ENCODE peak calls at places on chromosomes 16 and 17, in five cellular contexts. One of them, this sample, is unnamed.

GRCh38 chr16:12078405-12079245 is 102.1 kb downstream of the SNX29 start:
- DNase-seq in A549: no peak
- DNase-seq in colonic mucosa: no peak
- DNase-seq in brain microvascular endothelial cell: no peak
- DNase-seq in uterus: no peak
- DNase-seq in this sample: no peak

GRCh38 chr16:53726625-53727024 is 22.7 kb downstream of the FTO start:
- DNase-seq in A549: peak; percentile 5
- DNase-seq in colonic mucosa: no peak
- DNase-seq in brain microvascular endothelial cell: peak; percentile 7
- DNase-seq in uterus: no peak
- DNase-seq in this sample: peak; percentile 38

GRCh38 chr17:27353469-27354050 is 59.6 kb downstream of the WSB1 start:
- DNase-seq in A549: peak; percentile 96
- DNase-seq in colonic mucosa: peak; percentile 91
- DNase-seq in brain microvascular endothelial cell: peak; percentile 91
- DNase-seq in uterus: peak; percentile 94
- DNase-seq in this sample: peak; percentile 98

GRCh38 chr16:51392651-51393187 is 241.6 kb upstream of the SALL1 start:
- DNase-seq in A549: no peak
- DNase-seq in colonic mucosa: peak; percentile 17
- DNase-seq in brain microvascular endothelial cell: peak; percentile 65
- DNase-seq in uterus: peak; percentile 20
- DNase-seq in this sample: peak; percentile 97

GRCh38 chr16:86011532-86011931 is 112.6 kb downstream of the IRF8 start:
- DNase-seq in A549: no peak
- DNase-seq in colonic mucosa: no peak
- DNase-seq in brain microvascular endothelial cell: no peak
- DNase-seq in uterus: no peak
- DNase-seq in this sample: no peak

GRCh38 chr16:11429823-11430222 is 84.6 kb downstream of the RMI2 start:
- DNase-seq in A549: peak; percentile 15
- DNase-seq in colonic mucosa: peak; percentile 24
- DNase-seq in brain microvascular endothelial cell: no peak
- DNase-seq in uterus: no peak
- DNase-seq in this sample: no peak

GRCh38 chr17:56929362-56929969 is 15.6 kb upstream of the TRIM25 start:
- DNase-seq in A549: peak; percentile 47
- DNase-seq in colonic mucosa: no peak
- DNase-seq in brain microvascular endothelial cell: no peak
- DNase-seq in uterus: no peak
- DNase-seq in this sample: no peak

GRCh38 chr17:6454495-6455320 is 10.5 kb downstream of the PIMREG start:
- DNase-seq in A549: no peak
- DNase-seq in colonic mucosa: no peak
- DNase-seq in brain microvascular endothelial cell: no peak
- DNase-seq in uterus: no peak
- DNase-seq in this sample: no peak

GRCh38 chr17:56292010-56292409 is 138.7 kb downstream of the ANKFN1 start:
- DNase-seq in A549: no peak
- DNase-seq in colonic mucosa: no peak
- DNase-seq in brain microvascular endothelial cell: no peak
- DNase-seq in uterus: no peak
- DNase-seq in this sample: peak; percentile 73

GRCh38 chr17:61423967-61424649 is 24.5 kb downstream of the TBX2 start:
- DNase-seq in A549: no peak
- DNase-seq in colonic mucosa: no peak
- DNase-seq in brain microvascular endothelial cell: no peak
- DNase-seq in uterus: no peak
- DNase-seq in this sample: no peak

GRCh38 chr17:20206068-20206467 is 196.9 kb downstream of the SPECC1 start:
- DNase-seq in A549: peak; percentile 74
- DNase-seq in colonic mucosa: no peak
- DNase-seq in brain microvascular endothelial cell: no peak
- DNase-seq in uterus: peak; percentile 37
- DNase-seq in this sample: no peak

GRCh38 chr16:19162085-19162484 is 6.0 kb upstream of the SYT17 start:
- DNase-seq in A549: peak; percentile 16
- DNase-seq in colonic mucosa: no peak
- DNase-seq in brain microvascular endothelial cell: no peak
- DNase-seq in uterus: no peak
- DNase-seq in this sample: no peak

GRCh38 chr17:17808706-17809432 is 27.9 kb downstream of the SREBF1 start:
- DNase-seq in A549: peak; percentile 64
- DNase-seq in colonic mucosa: no peak
- DNase-seq in brain microvascular endothelial cell: no peak
- DNase-seq in uterus: no peak
- DNase-seq in this sample: no peak

GRCh38 chr16:22191966-22192260 is 14.2 kb upstream of the EEF2K start:
- DNase-seq in A549: no peak
- DNase-seq in colonic mucosa: no peak
- DNase-seq in brain microvascular endothelial cell: no peak
- DNase-seq in uterus: no peak
- DNase-seq in this sample: peak; percentile 42

GRCh38 chr17:74943808-74944522 is 8.3 kb downstream of the OTOP3 start:
- DNase-seq in A549: peak; percentile 90
- DNase-seq in colonic mucosa: no peak
- DNase-seq in brain microvascular endothelial cell: no peak
- DNase-seq in uterus: no peak
- DNase-seq in this sample: no peak

GRCh38 chr17:4938670-4939553 is 934 bp downstream of the SLC25A11 start:
- DNase-seq in A549: no peak
- DNase-seq in colonic mucosa: no peak
- DNase-seq in brain microvascular endothelial cell: no peak
- DNase-seq in uterus: no peak
- DNase-seq in this sample: no peak

GRCh38 chr17:75271955-75272847 is 1.2 kb upstream of the MIF4GD start:
- DNase-seq in A549: peak; percentile 33
- DNase-seq in colonic mucosa: no peak
- DNase-seq in brain microvascular endothelial cell: no peak
- DNase-seq in uterus: no peak
- DNase-seq in this sample: peak; percentile 62

GRCh38 chr17:82924812-82925211 is 85.0 kb upstream of the ZNF750 start:
- DNase-seq in A549: no peak
- DNase-seq in colonic mucosa: no peak
- DNase-seq in brain microvascular endothelial cell: no peak
- DNase-seq in uterus: no peak
- DNase-seq in this sample: no peak

GRCh38 chr16:69150146-69150865 is 17.9 kb downstream of the UTP4 start:
- DNase-seq in A549: peak; percentile 76
- DNase-seq in colonic mucosa: peak; percentile 74
- DNase-seq in brain microvascular endothelial cell: peak; percentile 78
- DNase-seq in uterus: peak; percentile 78
- DNase-seq in this sample: peak; percentile 67

GRCh38 chr17:1714980-1715802 is 5.0 kb upstream of the TLCD2 start:
- DNase-seq in A549: peak; percentile 90
- DNase-seq in colonic mucosa: peak; percentile 87
- DNase-seq in brain microvascular endothelial cell: peak; percentile 89
- DNase-seq in uterus: peak; percentile 91
- DNase-seq in this sample: peak; percentile 94

GRCh38 chr17:332558-333322 is 19.9 kb downstream of the RPH3AL start:
- DNase-seq in A549: no peak
- DNase-seq in colonic mucosa: no peak
- DNase-seq in brain microvascular endothelial cell: peak; percentile 74
- DNase-seq in uterus: no peak
- DNase-seq in this sample: no peak

GRCh38 chr16:66334856-66335255 is 31.6 kb upstream of the CDH5 start:
- DNase-seq in A549: no peak
- DNase-seq in colonic mucosa: no peak
- DNase-seq in brain microvascular endothelial cell: no peak
- DNase-seq in uterus: no peak
- DNase-seq in this sample: no peak

GRCh38 chr17:50354198-50354597 is 8.3 kb downstream of the XYLT2 start:
- DNase-seq in A549: no peak
- DNase-seq in colonic mucosa: no peak
- DNase-seq in brain microvascular endothelial cell: no peak
- DNase-seq in uterus: no peak
- DNase-seq in this sample: no peak

GRCh38 chr17:3447625-3448024 is 14.0 kb upstream of the OR1E2 start:
- DNase-seq in A549: peak; percentile 52
- DNase-seq in colonic mucosa: no peak
- DNase-seq in brain microvascular endothelial cell: no peak
- DNase-seq in uterus: no peak
- DNase-seq in this sample: no peak

GRCh38 chr17:38605852-38606645 is at the start of gene SRCIN1:
- DNase-seq in A549: peak; percentile 70
- DNase-seq in colonic mucosa: peak; percentile 72
- DNase-seq in brain microvascular endothelial cell: no peak
- DNase-seq in uterus: peak; percentile 34
- DNase-seq in this sample: peak; percentile 64

GRCh38 chr16:25434061-25434460 is 176.4 kb upstream of the ZKSCAN2 start:
- DNase-seq in A549: no peak
- DNase-seq in colonic mucosa: no peak
- DNase-seq in brain microvascular endothelial cell: no peak
- DNase-seq in uterus: no peak
- DNase-seq in this sample: no peak

GRCh38 chr16:67280090-67281015 is 1.0 kb downstream of the PLEKHG4 start:
- DNase-seq in A549: no peak
- DNase-seq in colonic mucosa: no peak
- DNase-seq in brain microvascular endothelial cell: no peak
- DNase-seq in uterus: no peak
- DNase-seq in this sample: no peak

GRCh38 chr17:5587431-5588032 is 3.2 kb upstream of the NLRP1 start:
- DNase-seq in A549: peak; percentile 79
- DNase-seq in colonic mucosa: peak; percentile 45
- DNase-seq in brain microvascular endothelial cell: peak; percentile 42
- DNase-seq in uterus: peak; percentile 39
- DNase-seq in this sample: peak; percentile 54

GRCh38 chr17:30341703-30342102 is 7.8 kb upstream of the TMIGD1 start:
- DNase-seq in A549: no peak
- DNase-seq in colonic mucosa: no peak
- DNase-seq in brain microvascular endothelial cell: no peak
- DNase-seq in uterus: no peak
- DNase-seq in this sample: no peak

GRCh38 chr17:14308965-14309879 is 8.3 kb downstream of the HS3ST3B1 start:
- DNase-seq in A549: peak; percentile 39
- DNase-seq in colonic mucosa: peak; percentile 88
- DNase-seq in brain microvascular endothelial cell: peak; percentile 93
- DNase-seq in uterus: peak; percentile 65
- DNase-seq in this sample: peak; percentile 94

GRCh38 chr16:53417976-53418375 is 16.3 kb upstream of the RBL2 start:
- DNase-seq in A549: no peak
- DNase-seq in colonic mucosa: no peak
- DNase-seq in brain microvascular endothelial cell: no peak
- DNase-seq in uterus: no peak
- DNase-seq in this sample: no peak

GRCh38 chr17:62899349-62899748 is 66.7 kb upstream of the TANC2 start:
- DNase-seq in A549: no peak
- DNase-seq in colonic mucosa: no peak
- DNase-seq in brain microvascular endothelial cell: no peak
- DNase-seq in uterus: no peak
- DNase-seq in this sample: no peak

GRCh38 chr16:49056546-49056945 is 225.1 kb downstream of the CBLN1 start:
- DNase-seq in A549: no peak
- DNase-seq in colonic mucosa: no peak
- DNase-seq in brain microvascular endothelial cell: no peak
- DNase-seq in uterus: no peak
- DNase-seq in this sample: no peak

GRCh38 chr16:23424292-23424958 is 28.6 kb downstream of the COG7 start:
- DNase-seq in A549: peak; percentile 90
- DNase-seq in colonic mucosa: peak; percentile 82
- DNase-seq in brain microvascular endothelial cell: no peak
- DNase-seq in uterus: no peak
- DNase-seq in this sample: no peak

GRCh38 chr16:83253526-83253925 is 554.3 kb upstream of the HSBP1 start:
- DNase-seq in A549: no peak
- DNase-seq in colonic mucosa: no peak
- DNase-seq in brain microvascular endothelial cell: no peak
- DNase-seq in uterus: no peak
- DNase-seq in this sample: no peak

GRCh38 chr17:82718986-82719685 is 2.6 kb downstream of the FN3KRP start:
- DNase-seq in A549: no peak
- DNase-seq in colonic mucosa: no peak
- DNase-seq in brain microvascular endothelial cell: no peak
- DNase-seq in uterus: no peak
- DNase-seq in this sample: no peak

GRCh38 chr17:53707546-53707945 is 115.2 kb upstream of the KIF2B start:
- DNase-seq in A549: no peak
- DNase-seq in colonic mucosa: no peak
- DNase-seq in brain microvascular endothelial cell: no peak
- DNase-seq in uterus: no peak
- DNase-seq in this sample: no peak

GRCh38 chr17:77460514-77461046 is 319.8 kb downstream of the SEC14L1 start:
- DNase-seq in A549: no peak
- DNase-seq in colonic mucosa: no peak
- DNase-seq in brain microvascular endothelial cell: no peak
- DNase-seq in uterus: no peak
- DNase-seq in this sample: no peak

GRCh38 chr16:74275031-74275636 is 21.5 kb upstream of the PSMD7 start:
- DNase-seq in A549: peak; percentile 44
- DNase-seq in colonic mucosa: no peak
- DNase-seq in brain microvascular endothelial cell: no peak
- DNase-seq in uterus: no peak
- DNase-seq in this sample: peak; percentile 47
- TF ChIP-seq CTCF in A549: peak; percentile 75
- TF ChIP-seq CTCF in colonic mucosa: peak; percentile 30
- TF ChIP-seq CTCF in brain microvascular endothelial cell: peak; percentile 60
- TF ChIP-seq CTCF in uterus: peak; percentile 45
- TF ChIP-seq CTCF in this sample: peak; percentile 38

GRCh38 chr16:4324871-4325740 is 9.2 kb downstream of the GLIS2 start:
- DNase-seq in A549: no peak
- DNase-seq in colonic mucosa: no peak
- DNase-seq in brain microvascular endothelial cell: no peak
- DNase-seq in uterus: no peak
- DNase-seq in this sample: peak; percentile 2
- H3K4me3 ChIP-seq in A549: no peak overlapping the region
- H3K4me3 ChIP-seq in colonic mucosa: no peak overlapping the region
- H3K4me3 ChIP-seq in brain microvascular endothelial cell: no peak overlapping the region
- H3K4me3 ChIP-seq in uterus: no peak overlapping the region
- H3K4me3 ChIP-seq in this sample: no peak overlapping the region

GRCh38 chr17:73419896-73420295 is 108.1 kb upstream of the CDC42EP4 start:
- DNase-seq in A549: no peak
- DNase-seq in colonic mucosa: no peak
- DNase-seq in brain microvascular endothelial cell: no peak
- DNase-seq in uterus: no peak
- DNase-seq in this sample: no peak

GRCh38 chr17:73422121-73422520 is 110.3 kb upstream of the CDC42EP4 start:
- DNase-seq in A549: no peak
- DNase-seq in colonic mucosa: no peak
- DNase-seq in brain microvascular endothelial cell: no peak
- DNase-seq in uterus: no peak
- DNase-seq in this sample: no peak

GRCh38 chr17:73423159-73423715 is 111.4 kb upstream of the CDC42EP4 start:
- DNase-seq in A549: no peak
- DNase-seq in colonic mucosa: no peak
- DNase-seq in brain microvascular endothelial cell: no peak
- DNase-seq in uterus: no peak
- DNase-seq in this sample: no peak

GRCh38 chr17:73419051-73419450 is 107.2 kb upstream of the CDC42EP4 start:
- DNase-seq in A549: no peak
- DNase-seq in colonic mucosa: no peak
- DNase-seq in brain microvascular endothelial cell: no peak
- DNase-seq in uterus: no peak
- DNase-seq in this sample: no peak

GRCh38 chr17:73420897-73421296 is 109.1 kb upstream of the CDC42EP4 start:
- DNase-seq in A549: peak; percentile 65
- DNase-seq in colonic mucosa: no peak
- DNase-seq in brain microvascular endothelial cell: peak; percentile 40
- DNase-seq in uterus: no peak
- DNase-seq in this sample: no peak
- TF ChIP-seq CTCF in A549: peak; percentile 16
- TF ChIP-seq CTCF in colonic mucosa: no peak
- TF ChIP-seq CTCF in brain microvascular endothelial cell: peak; percentile 63
- TF ChIP-seq CTCF in uterus: no peak
- TF ChIP-seq CTCF in this sample: peak; percentile 16

GRCh38 chr17:81339180-81339501 is 44.0 kb upstream of the SLC38A10 start:
- DNase-seq in A549: no peak
- DNase-seq in colonic mucosa: no peak
- DNase-seq in brain microvascular endothelial cell: no peak
- DNase-seq in uterus: no peak
- DNase-seq in this sample: no peak
- H3K4me3 ChIP-seq in A549: peak overlapping the region; percentile 25
- H3K4me3 ChIP-seq in colonic mucosa: no peak overlapping the region
- H3K4me3 ChIP-seq in brain microvascular endothelial cell: no peak overlapping the region
- H3K4me3 ChIP-seq in uterus: no peak overlapping the region
- H3K4me3 ChIP-seq in this sample: no peak overlapping the region

This sample was measured in foreskin fibroblast.